ENCODE peak calls at places on chromosomes 7 and 10, in seven cellular contexts. T, F, Z, Q, N, M and E are unnamed samples.

GRCh38 chr10:78520737-78521430 is 487.2 kb downstream of the RPS24 start:
- DNase-seq in T (peak), F (peak), Z (peak), Q (peak), N (no peak), M (peak), E (peak)

GRCh38 chr7:104758504-104758903 is 255.5 kb upstream of the KMT2E start:
- DNase-seq in T (peak), F (no peak), Z (no peak), Q (no peak), N (no peak), M (no peak), E (no peak)

GRCh38 chr10:54585572-54585971 is 215.5 kb downstream of the PCDH15 start:
- DNase-seq in T (peak), F (peak), Z (no peak), Q (no peak), N (no peak), M (no peak), E (no peak)

GRCh38 chr7:122622682-122623081 is 76.2 kb downstream of the RNF133 start:
- DNase-seq in T (no peak), F (no peak), Z (no peak), Q (no peak), N (no peak), M (no peak), E (no peak)

GRCh38 chr7:81925530-81925929 is 155.7 kb upstream of the HGF start:
- DNase-seq in T (no peak), F (no peak), Z (no peak), Q (no peak), N (no peak), M (no peak), E (no peak)

GRCh38 chr7:42097756-42098155 is 139.3 kb downstream of the GLI3 start:
- DNase-seq in T (peak), F (no peak), Z (peak), Q (no peak), N (no peak), M (no peak), E (peak)

GRCh38 chr10:13437026-13437555 is 89.0 kb upstream of the SEPHS1 start:
- DNase-seq in T (no peak), F (no peak), Z (no peak), Q (no peak), N (no peak), M (no peak), E (no peak)

GRCh38 chr7:130930260-130930659 is 196.3 kb upstream of the KLF14 start:
- DNase-seq in T (no peak), F (no peak), Z (no peak), Q (no peak), N (no peak), M (peak), E (no peak)

GRCh38 chr10:3468919-3469638 is 296.5 kb upstream of the PITRM1 start:
- DNase-seq in T (peak), F (peak), Z (peak), Q (peak), N (peak), M (no peak), E (peak)

GRCh38 chr7:29147821-29148220 is 1.5 kb upstream of the CPVL start:
- DNase-seq in T (no peak), F (no peak), Z (no peak), Q (no peak), N (no peak), M (no peak), E (no peak)

GRCh38 chr7:32216759-32217158 is 146.6 kb upstream of the PDE1C start:
- DNase-seq in T (no peak), F (no peak), Z (no peak), Q (no peak), N (no peak), M (no peak), E (no peak)

GRCh38 chr7:149456770-149457421 is 4.0 kb downstream of the ZNF777 start:
- DNase-seq in T (peak), F (no peak), Z (no peak), Q (no peak), N (no peak), M (peak), E (no peak)

GRCh38 chr7:128041203-128041602 is 10.0 kb upstream of the LRRC4 start:
- DNase-seq in T (peak), F (peak), Z (peak), Q (no peak), N (no peak), M (no peak), E (peak)

GRCh38 chr10:32377458-32378370 is 30.8 kb upstream of the EPC1 start:
- DNase-seq in T (peak), F (no peak), Z (peak), Q (no peak), N (peak), M (no peak), E (peak)

GRCh38 chr10:86785968-86786367 is 29.5 kb downstream of the BMPR1A start:
- DNase-seq in T (no peak), F (no peak), Z (no peak), Q (no peak), N (no peak), M (no peak), E (no peak)

GRCh38 chr10:101096378-101096777 is 34.6 kb downstream of the KAZALD1 start:
- DNase-seq in T (no peak), F (no peak), Z (no peak), Q (no peak), N (no peak), M (no peak), E (no peak)
- TF ChIP-seq CTCF in T (no peak), F (no peak), Z (no peak), Q (no peak), N (no peak), M (no peak), E (no peak)

GRCh38 chr10:77351386-77351785 is 286.2 kb downstream of the KCNMA1 start:
- DNase-seq in T (no peak), F (no peak), Z (peak), Q (no peak), N (no peak), M (no peak), E (peak)

GRCh38 chr10:77348711-77349110 is 288.9 kb downstream of the KCNMA1 start:
- DNase-seq in T (no peak), F (no peak), Z (peak), Q (no peak), N (no peak), M (no peak), E (no peak)

GRCh38 chr10:77350134-77350533 is 287.5 kb downstream of the KCNMA1 start:
- DNase-seq in T (peak), F (no peak), Z (no peak), Q (no peak), N (no peak), M (no peak), E (no peak)

GRCh38 chr10:77349226-77349625 is 288.4 kb downstream of the KCNMA1 start:
- DNase-seq in T (no peak), F (no peak), Z (peak), Q (no peak), N (no peak), M (no peak), E (no peak)

GRCh38 chr10:77350711-77351119 is 286.9 kb downstream of the KCNMA1 start:
- DNase-seq in T (peak), F (peak), Z (peak), Q (no peak), N (no peak), M (peak), E (peak)
- TF ChIP-seq CTCF in T (no peak), F (no peak), Z (no peak), Q (no peak), N (no peak), M (no peak), E (peak)

DNA sequence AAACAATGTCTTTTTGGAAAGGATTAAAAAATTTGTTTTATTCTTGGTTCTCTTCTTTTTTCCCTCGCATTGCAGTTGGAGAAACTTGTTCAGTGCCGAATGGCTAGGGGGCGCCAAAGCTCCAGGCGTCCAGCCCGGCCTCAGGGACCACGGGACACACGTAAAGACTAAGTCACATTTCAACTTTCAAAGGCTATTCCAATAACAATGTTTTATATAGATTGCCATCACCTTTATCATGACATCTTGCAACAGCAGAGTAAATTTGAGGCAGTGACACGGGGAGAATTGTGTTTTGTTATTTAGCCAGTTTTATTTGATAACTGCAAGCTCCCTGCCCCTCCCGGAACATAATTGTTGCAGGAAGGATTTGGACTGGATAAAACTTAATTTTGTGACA is 2.2 kb upstream of the IGFBP3 start:
- DNase-seq in T (peak), F (peak), Z (peak), Q (no peak), N (peak), M (peak), E (peak)
- TF ChIP-seq CTCF in T (peak), F (peak), Z (peak), Q (peak), N (peak), M (peak), E (peak)

GRCh38 chr10:104329754-104330153 is 8.5 kb downstream of the ITPRIP start:
- DNase-seq in T (peak), F (no peak), Z (peak), Q (peak), N (no peak), M (no peak), E (peak)

GRCh38 chr10:104328636-104328915 is 9.7 kb downstream of the ITPRIP start:
- DNase-seq in T (no peak), F (no peak), Z (no peak), Q (no peak), N (no peak), M (no peak), E (no peak)

GRCh38 chr10:104328916-104329710 is 9.2 kb downstream of the ITPRIP start:
- DNase-seq in T (peak), F (peak), Z (peak), Q (peak), N (no peak), M (no peak), E (peak)

GRCh38 chr10:104326991-104327610 is 11.2 kb downstream of the ITPRIP start:
- DNase-seq in T (no peak), F (no peak), Z (no peak), Q (peak), N (no peak), M (no peak), E (no peak)

DNA sequence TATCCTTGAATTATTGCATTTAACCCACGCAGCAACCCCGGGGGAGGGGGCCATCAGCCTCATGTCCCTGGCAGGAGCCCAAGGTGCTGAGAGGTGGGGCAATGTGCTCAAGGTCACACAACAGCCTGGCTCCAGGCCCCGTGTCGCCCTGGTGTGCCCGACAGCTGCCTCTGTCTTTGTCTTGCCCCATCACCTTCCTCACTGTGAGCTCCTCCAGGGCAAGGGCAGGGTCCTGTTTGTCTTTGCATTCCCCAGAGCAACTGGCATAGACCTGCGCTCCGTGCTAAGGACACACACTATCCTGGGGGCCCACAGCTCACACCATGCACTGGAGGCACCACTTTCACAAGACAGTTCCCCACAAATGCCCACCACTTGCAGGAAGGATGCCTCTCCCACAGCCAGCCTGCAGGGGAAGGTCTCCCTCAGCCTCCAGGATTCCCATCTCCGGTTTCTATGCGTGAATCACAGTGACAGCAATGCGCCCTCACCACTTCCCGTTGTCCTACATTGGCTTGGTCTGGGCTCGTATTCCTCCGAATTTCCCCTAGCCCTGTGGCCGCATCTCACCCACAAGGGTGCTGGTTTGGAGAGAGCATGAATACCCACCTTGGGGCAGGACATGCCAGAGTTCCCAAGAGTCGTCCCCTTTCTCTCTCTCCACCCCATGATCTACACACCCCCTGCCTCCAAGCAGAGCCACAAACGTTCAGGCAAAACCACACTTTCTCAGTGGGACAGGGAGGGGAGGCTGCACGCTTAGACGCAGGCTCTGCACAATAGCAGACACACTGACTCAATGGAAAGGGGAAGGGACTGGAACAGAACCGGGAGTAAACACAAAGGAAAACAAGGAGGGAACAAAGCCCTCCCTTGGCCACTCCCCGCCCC is 10.3 kb downstream of the ITPRIP start:
- DNase-seq in T (peak), F (no peak), Z (peak), Q (peak), N (no peak), M (no peak), E (peak)
- TF ChIP-seq CTCF in T (peak), F (no peak), Z (no peak), Q (no peak), N (no peak), M (no peak), E (peak)